ENCODE peak calls at places on chromosomes 13 and 19, in ten cellular contexts. J, K, H, E, S, G, C, O, B and P are unnamed samples. For H3K27me3 and H3K36me3, the result is how much of the 10 kb centered on the place peaks cover.

GRCh38 chr13:91079190-91079589 is 268.3 kb upstream of the MIR17HG start:
- DNase-seq in J (no peak), K (no peak), H (no peak), E (no peak), S (no peak), G (no peak), C (no peak), O (no peak), B (no peak), P (no peak)

GRCh38 chr19:34482380-34483250 is 1.1 kb downstream of the WTIP start:
- DNase-seq in J (peak), K (no peak), H (peak), E (peak), S (no peak), G (peak), C (no peak), O (peak), B (no peak), P (peak)

GRCh38 chr19:18915639-18916038 is 3.5 kb downstream of the COPE start:
- DNase-seq in J (peak), K (no peak), H (peak), E (peak), S (peak), G (peak), C (no peak), O (peak), B (no peak), P (peak)

GRCh38 chr19:30807263-30807662 is 435.1 kb downstream of the ZNF536 start:
- DNase-seq in J (no peak), K (no peak), H (no peak), E (no peak), S (no peak), G (no peak), C (no peak), O (no peak), B (no peak), P (no peak)

GRCh38 chr13:78160793-78161192 is 242.2 kb upstream of the EDNRB start:
- DNase-seq in J (no peak), K (no peak), H (no peak), E (no peak), S (no peak), G (peak), C (no peak), O (no peak), B (no peak), P (no peak)

GRCh38 chr19:3178377-3178972 is at the start of gene S1PR4:
- DNase-seq in J (no peak), K (no peak), H (no peak), E (no peak), S (peak), G (no peak), C (no peak), O (no peak), B (peak), P (peak)

GRCh38 chr13:44237276-44237767 is 136.3 kb upstream of the SERP2 start:
- DNase-seq in J (peak), K (no peak), H (no peak), E (no peak), S (peak), G (peak), C (peak), O (no peak), B (no peak), P (no peak)

GRCh38 chr13:95020298-95020987 is 280.8 kb downstream of the ABCC4 start:
- DNase-seq in J (no peak), K (no peak), H (no peak), E (no peak), S (no peak), G (no peak), C (no peak), O (no peak), B (no peak), P (no peak)

GRCh38 chr19:44783545-44783944 is 5.9 kb downstream of the CBLC start:
- DNase-seq in J (no peak), K (no peak), H (no peak), E (no peak), S (no peak), G (no peak), C (no peak), O (no peak), B (no peak), P (no peak)

GRCh38 chr13:110275931-110276552 is 30.9 kb downstream of the COL4A1 start:
- DNase-seq in J (no peak), K (no peak), H (no peak), E (no peak), S (peak), G (peak), C (peak), O (no peak), B (no peak), P (no peak)

GRCh38 chr19:35084078-35084762 is 31.4 kb upstream of the FXYD3 start:
- DNase-seq in J (no peak), K (no peak), H (no peak), E (no peak), S (no peak), G (no peak), C (no peak), O (no peak), B (no peak), P (peak)

GRCh38 chr13:113542751-113543424 is 41.7 kb upstream of the TFDP1 start:
- DNase-seq in J (no peak), K (no peak), H (no peak), E (no peak), S (peak), G (no peak), C (no peak), O (peak), B (no peak), P (peak)

GRCh38 chr19:14035706-14036105 is 4.1 kb downstream of the IL27RA start:
- DNase-seq in J (no peak), K (no peak), H (no peak), E (no peak), S (no peak), G (no peak), C (no peak), O (no peak), B (no peak), P (no peak)

GRCh38 chr19:5829567-5830315 is 9.8 kb downstream of the FUT6 start:
- DNase-seq in J (no peak), K (no peak), H (no peak), E (no peak), S (no peak), G (no peak), C (no peak), O (no peak), B (no peak), P (no peak)

GRCh38 chr19:9037415-9038062 is 27.3 kb upstream of the MUC16 start:
- DNase-seq in J (no peak), K (no peak), H (no peak), E (no peak), S (no peak), G (no peak), C (no peak), O (no peak), B (no peak), P (no peak)

GRCh38 chr13:51457086-51457485 is 4.2 kb upstream of the INTS6 start:
- DNase-seq in J (no peak), K (no peak), H (no peak), E (no peak), S (no peak), G (no peak), C (no peak), O (no peak), B (no peak), P (no peak)

GRCh38 chr19:46426035-46426505 is 2.7 kb downstream of the PNMA8C start:
- DNase-seq in J (peak), K (no peak), H (no peak), E (no peak), S (no peak), G (no peak), C (no peak), O (peak), B (no peak), P (peak)

GRCh38 chr19:5154129-5154798 is 185.4 kb downstream of the KDM4B start:
- DNase-seq in J (peak), K (no peak), H (peak), E (peak), S (no peak), G (peak), C (no peak), O (peak), B (no peak), P (peak)

GRCh38 chr13:95601216-95601615 is 43.3 kb downstream of the DZIP1 start:
- DNase-seq in J (no peak), K (no peak), H (no peak), E (no peak), S (no peak), G (no peak), C (no peak), O (no peak), B (no peak), P (no peak)

GRCh38 chr13:34019870-34020269 is 201.9 kb downstream of the RFC3 start:
- DNase-seq in J (no peak), K (no peak), H (peak), E (no peak), S (no peak), G (no peak), C (no peak), O (no peak), B (no peak), P (no peak)

GRCh38 chr19:38949580-38950367 is 19.0 kb downstream of the MRPS12 start:
- DNase-seq in J (peak), K (peak), H (peak), E (peak), S (peak), G (peak), C (peak), O (peak), B (peak), P (peak)

GRCh38 chr13:55307909-55308308 is 1832.8 kb upstream of the PRR20A start:
- DNase-seq in J (no peak), K (no peak), H (no peak), E (no peak), S (no peak), G (no peak), C (no peak), O (no peak), B (no peak), P (no peak)

GRCh38 chr13:21831654-21832324 is 160.9 kb downstream of the FGF9 start:
- DNase-seq in J (no peak), K (no peak), H (no peak), E (no peak), S (no peak), G (no peak), C (no peak), O (no peak), B (no peak), P (no peak)

GRCh38 chr19:41646589-41647204 is 19.8 kb upstream of the CEACAM4 start:
- DNase-seq in J (no peak), K (no peak), H (peak), E (peak), S (no peak), G (peak), C (no peak), O (no peak), B (peak), P (peak)

GRCh38 chr19:41353466-41354342 is at the start of gene TGFB1:
- DNase-seq in J (peak), K (peak), H (peak), E (peak), S (peak), G (peak), C (peak), O (peak), B (peak), P (peak)

GRCh38 chr19:1854542-1855039 is 6.3 kb upstream of the REXO1 start:
- DNase-seq in J (no peak), K (no peak), H (no peak), E (no peak), S (no peak), G (no peak), C (peak), O (peak), B (no peak), P (no peak)

GRCh38 chr13:53028063-53028462 is 550 bp upstream of the OLFM4 start:
- DNase-seq in J (no peak), K (no peak), H (no peak), E (no peak), S (no peak), G (no peak), C (no peak), O (no peak), B (no peak), P (no peak)

GRCh38 chr13:20381401-20381800 is 144.3 kb downstream of the CRYL1 start:
- DNase-seq in J (no peak), K (no peak), H (no peak), E (no peak), S (no peak), G (no peak), C (no peak), O (no peak), B (no peak), P (no peak)

GRCh38 chr19:31427857-31428256 is 78.6 kb upstream of the TSHZ3 start:
- DNase-seq in J (no peak), K (no peak), H (no peak), E (no peak), S (no peak), G (peak), C (no peak), O (no peak), B (no peak), P (no peak)

GRCh38 chr19:28027116-28027515 is 1185.8 kb downstream of the UQCRFS1 start:
- DNase-seq in J (no peak), K (no peak), H (no peak), E (no peak), S (no peak), G (no peak), C (no peak), O (no peak), B (no peak), P (no peak)

GRCh38 chr13:29922896-29923295 is 72.5 kb upstream of the UBL3 start:
- DNase-seq in J (no peak), K (no peak), H (no peak), E (no peak), S (no peak), G (peak), C (no peak), O (no peak), B (no peak), P (no peak)

GRCh38 chr13:44368062-44368591 is 5.5 kb upstream of the SERP2 start:
- DNase-seq in J (no peak), K (no peak), H (peak), E (no peak), S (no peak), G (peak), C (no peak), O (no peak), B (no peak), P (no peak)

GRCh38 chr13:110319774-110320509 is 12.9 kb downstream of the COL4A2 start:
- DNase-seq in J (no peak), K (no peak), H (no peak), E (peak), S (no peak), G (no peak), C (no peak), O (no peak), B (no peak), P (peak)

GRCh38 chr13:36154567-36155231 is 23.5 kb upstream of the DCLK1 start:
- DNase-seq in J (peak), K (peak), H (no peak), E (no peak), S (no peak), G (peak), C (peak), O (peak), B (no peak), P (peak)

GRCh38 chr19:13026478-13026999 is 31.3 kb downstream of the NFIX start:
- DNase-seq in J (no peak), K (no peak), H (no peak), E (no peak), S (no peak), G (peak), C (no peak), O (no peak), B (no peak), P (no peak)
- H3K27me3 ChIP-seq in J (half or more), K (half or more), H (under half), E (under half), S (under half), G (under half), C (under half), O (half or more), B (under half), P (half or more)

GRCh38 chr13:68275758-68276157 is 1045.6 kb upstream of the PCDH9 start:
- DNase-seq in J (no peak), K (no peak), H (no peak), E (no peak), S (no peak), G (no peak), C (no peak), O (no peak), B (no peak), P (no peak)
- H3K4me3 ChIP-seq in J (no peak), K (no peak), H (no peak), E (no peak), S (no peak), G (no peak), C (no peak), O (no peak), B (no peak), P (no peak)

DNA sequence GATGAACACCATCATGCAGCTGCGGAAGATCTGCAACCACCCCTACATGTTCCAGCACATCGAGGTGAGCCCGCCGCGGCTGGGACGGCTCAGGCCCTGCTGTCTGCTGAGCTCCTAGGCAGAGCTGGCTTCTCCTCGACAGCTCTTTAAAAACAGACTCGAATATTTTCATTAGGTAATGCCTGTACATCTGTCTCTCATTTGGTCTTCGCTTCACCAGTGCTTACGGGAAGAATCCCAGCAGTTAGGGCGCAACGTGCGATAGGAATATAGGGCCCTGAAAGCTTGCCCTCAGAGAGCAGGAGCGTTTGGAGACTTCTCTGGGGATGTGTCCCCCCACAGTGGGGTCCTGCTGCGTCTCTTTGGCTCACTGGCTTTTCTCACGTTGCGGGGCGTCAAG is 63.8 kb upstream of the LDLR start:
- DNase-seq in J (no peak), K (no peak), H (no peak), E (no peak), S (no peak), G (no peak), C (no peak), O (no peak), B (no peak), P (no peak)
- H3K36me3 ChIP-seq in J (half or more), K (half or more), H (under half), E (half or more), S (half or more), G (half or more), C (half or more), O (under half), B (under half), P (half or more)

GRCh38 chr13:76516013-76516412 is 370.2 kb downstream of the KCTD12 start:
- DNase-seq in J (no peak), K (no peak), H (no peak), E (no peak), S (no peak), G (peak), C (no peak), O (no peak), B (no peak), P (no peak)
- H3K27me3 ChIP-seq in J (under half), K (under half), H (under half), E (under half), S (under half), G (under half), C (under half), O (under half), B (under half), P (under half)

GRCh38 chr19:33303791-33304759 is 1.7 kb upstream of the CEBPA start:
- DNase-seq in J (no peak), K (no peak), H (no peak), E (peak), S (peak), G (no peak), C (no peak), O (no peak), B (no peak), P (peak)
- H3K4me3 ChIP-seq in J (peak), K (peak), H (peak), E (peak), S (peak), G (peak), C (peak), O (peak), B (no peak), P (peak)